ENCODE peak calls at places on chromosomes 12 and 14, in nine cellular contexts. U is OCI-LY7, E is fibroblast of mammary gland, T is brain microvascular endothelial cell, M is skeletal muscle cell, K is neural progenitor cell, V is GM23248, W is mammary epithelial cell, B is fibroblast of lung. G is an unnamed sample.

GRCh38 chr14:84375235-84375634 is 1154.7 kb upstream of the FLRT2 start:
- DNase-seq in U (no peak), E (peak), T (no peak), M (no peak), K (no peak), V (no peak), W (no peak), B (peak), G (no peak)

GRCh38 chr12:93674386-93674785 is 2.8 kb upstream of the CRADD start:
- DNase-seq in U (no peak), E (no peak), T (no peak), M (no peak), K (no peak), V (no peak), W (no peak), B (no peak), G (no peak)

GRCh38 chr14:70045296-70045695 is 143.5 kb downstream of the SLC8A3 start:
- DNase-seq in U (no peak), E (peak), T (no peak), M (no peak), K (no peak), V (peak), W (peak), B (no peak), G (no peak)

GRCh38 chr12:91985002-91985767 is 160.5 kb downstream of the BTG1 start:
- DNase-seq in U (no peak), E (peak), T (peak), M (no peak), K (no peak), V (peak), W (no peak), B (peak), G (no peak)

GRCh38 chr14:21711360-21711961 is 37.8 kb upstream of the OR4E1 start:
- DNase-seq in U (peak), E (peak), T (peak), M (peak), K (peak), V (peak), W (peak), B (peak), G (peak)

GRCh38 chr14:97706814-97707213 is 909.6 kb downstream of the VRK1 start:
- DNase-seq in U (no peak), E (no peak), T (no peak), M (no peak), K (no peak), V (no peak), W (no peak), B (no peak), G (no peak)

GRCh38 chr14:32073537-32074189 is 3.4 kb upstream of the ARHGAP5 start:
- DNase-seq in U (peak), E (peak), T (peak), M (peak), K (peak), V (peak), W (peak), B (peak), G (peak)

GRCh38 chr14:60722836-60723217 is 1.3 kb downstream of the SIX4 start:
- DNase-seq in U (no peak), E (peak), T (no peak), M (no peak), K (no peak), V (peak), W (no peak), B (peak), G (no peak)

GRCh38 chr12:49524660-49525324 is 14.0 kb upstream of the KCNH3 start:
- DNase-seq in U (no peak), E (peak), T (no peak), M (no peak), K (no peak), V (peak), W (no peak), B (no peak), G (no peak)

GRCh38 chr14:100684154-100684553 is 42.5 kb upstream of the DLK1 start:
- DNase-seq in U (no peak), E (no peak), T (no peak), M (no peak), K (no peak), V (no peak), W (no peak), B (no peak), G (no peak)

GRCh38 chr12:118190266-118190665 is 54.3 kb downstream of the PEBP1 start:
- DNase-seq in U (no peak), E (peak), T (peak), M (no peak), K (peak), V (peak), W (peak), B (peak), G (no peak)

GRCh38 chr14:96030136-96030760 is 8.9 kb upstream of the C14orf132 start:
- DNase-seq in U (no peak), E (no peak), T (no peak), M (no peak), K (no peak), V (no peak), W (no peak), B (no peak), G (no peak)

GRCh38 chr14:96029089-96029650 is 10.0 kb upstream of the C14orf132 start:
- DNase-seq in U (no peak), E (no peak), T (no peak), M (no peak), K (no peak), V (no peak), W (no peak), B (no peak), G (no peak)

GRCh38 chr14:96027356-96028335 is 11.5 kb upstream of the C14orf132 start:
- DNase-seq in U (no peak), E (no peak), T (no peak), M (no peak), K (peak), V (no peak), W (no peak), B (no peak), G (no peak)

DNA sequence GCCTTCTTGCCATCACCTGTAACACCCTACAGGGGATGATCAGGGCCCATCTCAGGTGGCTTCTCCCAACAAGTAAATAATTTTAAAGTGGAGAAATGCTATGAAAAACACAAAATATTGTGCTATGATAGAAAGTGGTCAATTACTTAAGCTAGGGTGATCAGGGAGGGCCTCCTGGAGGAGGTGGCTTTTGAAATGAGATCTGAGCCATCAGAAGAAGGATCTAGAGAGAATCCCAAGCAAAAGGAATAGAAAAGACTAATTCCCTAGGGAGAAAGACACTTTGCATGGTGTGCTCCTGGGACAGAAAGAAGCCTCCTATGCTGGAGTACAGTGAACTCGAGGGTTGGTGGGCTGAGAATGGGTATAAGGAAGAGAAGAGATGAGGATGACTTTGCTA is 7.5 kb upstream of the C14orf132 start:
- DNase-seq in U (no peak), E (no peak), T (no peak), M (no peak), K (no peak), V (no peak), W (no peak), B (no peak), G (no peak)
- H3K4me3 ChIP-seq in U (no peak), E (no peak), T (no peak), M (no peak), K (no peak), V (no peak), W (no peak), B (no peak), G (no peak)

GRCh38 chr12:121798807-121799174 is 5.0 kb upstream of the SETD1B start:
- DNase-seq in U (no peak), E (no peak), T (no peak), M (no peak), K (no peak), V (peak), W (no peak), B (no peak), G (no peak)

GRCh38 chr12:121799842-121800693 is 3.7 kb upstream of the SETD1B start:
- DNase-seq in U (peak), E (peak), T (peak), M (peak), K (peak), V (peak), W (peak), B (peak), G (no peak)

GRCh38 chr12:121797937-121798801 is 4.7 kb upstream of the RHOF start:
- DNase-seq in U (no peak), E (peak), T (no peak), M (no peak), K (peak), V (peak), W (no peak), B (peak), G (no peak)

GRCh38 chr12:121800694-121801600 is 2.9 kb upstream of the SETD1B start:
- DNase-seq in U (peak), E (peak), T (peak), M (no peak), K (peak), V (peak), W (peak), B (peak), G (no peak)

GRCh38 chr12:121799175-121799841 is 4.5 kb upstream of the SETD1B start:
- DNase-seq in U (peak), E (peak), T (peak), M (no peak), K (peak), V (peak), W (peak), B (peak), G (no peak)
- H3K4me3 ChIP-seq in U (peak), E (peak), T (peak), M (peak), K (peak), V (peak), W (peak), B (peak), G (peak)

GRCh38 chr12:23002381-23002780 is 377.4 kb downstream of the ETNK1 start:
- DNase-seq in U (no peak), E (no peak), T (no peak), M (no peak), K (peak), V (no peak), W (no peak), B (no peak), G (no peak)

GRCh38 chr12:23006413-23006812 is 381.4 kb downstream of the ETNK1 start:
- DNase-seq in U (no peak), E (no peak), T (no peak), M (no peak), K (no peak), V (no peak), W (no peak), B (no peak), G (no peak)

GRCh38 chr12:23005387-23005786 is 380.4 kb downstream of the ETNK1 start:
- DNase-seq in U (no peak), E (no peak), T (no peak), M (no peak), K (no peak), V (no peak), W (no peak), B (no peak), G (no peak)

GRCh38 chr12:23001487-23001886 is 376.5 kb downstream of the ETNK1 start:
- DNase-seq in U (no peak), E (no peak), T (no peak), M (no peak), K (no peak), V (peak), W (no peak), B (no peak), G (no peak)

GRCh38 chr12:23004473-23005020 is 379.6 kb downstream of the ETNK1 start:
- DNase-seq in U (no peak), E (no peak), T (no peak), M (no peak), K (no peak), V (no peak), W (no peak), B (no peak), G (no peak)
- H3K4me3 ChIP-seq in U (no peak), E (no peak), T (no peak), M (no peak), K (no peak), V (no peak), W (no peak), B (no peak), G (no peak)

GRCh38 chr12:77742631-77743030 is 88.1 kb upstream of the NAV3 start:
- DNase-seq in U (no peak), E (no peak), T (no peak), M (no peak), K (no peak), V (no peak), W (no peak), B (no peak), G (no peak)
- H3K4me3 ChIP-seq in U (no peak), E (no peak), T (no peak), M (no peak), K (no peak), V (no peak), W (no peak), B (no peak), G (no peak)

GRCh38 chr12:51219345-51219744 is 1.5 kb upstream of the POU6F1 start:
- DNase-seq in U (no peak), E (no peak), T (no peak), M (no peak), K (no peak), V (no peak), W (no peak), B (no peak), G (no peak)
- H3K4me3 ChIP-seq in U (peak), E (no peak), T (no peak), M (no peak), K (no peak), V (no peak), W (no peak), B (no peak), G (no peak)